ENCODE peak calls at places on chromosomes 12 and 14, in nine cellular contexts. A is ovary, C is fibroblast of pulmonary artery, L is tibial artery, G is esophagus squamous epithelium, D is uterus, S is GM23338, Z is left lung, W is AG09309. Y is an unnamed sample.

GRCh38 chr12:125892276-125892675 is 827.0 kb downstream of the AACS start:
- DNase-seq in D (no peak), W (no peak), L (no peak), S (no peak), A (no peak), G (no peak), Z (no peak), C (no peak), Y (no peak)

GRCh38 chr14:74491952-74492351 is 1.2 kb downstream of the NPC2 start:
- DNase-seq in C (peak; percentile 45), S (peak; percentile 57), L (peak; percentile 23), Z (no peak), W (no peak), G (no peak), A (no peak), D (no peak), Y (peak; percentile 68)

GRCh38 chr12:82694970-82695369 is 8.3 kb downstream of the TMTC2 start:
- DNase-seq in W (peak; percentile 54), G (no peak), D (no peak), S (no peak), C (peak; percentile 46), L (no peak), Z (no peak), A (no peak), Y (no peak)

GRCh38 chr12:67633024-67633423 is 15.5 kb upstream of the DYRK2 start:
- DNase-seq in A (no peak), S (no peak), D (no peak), L (no peak), C (no peak), G (no peak), W (no peak), Z (no peak), Y (no peak)

GRCh38 chr12:89117448-89118034 is 234.8 kb downstream of the DUSP6 start:
- DNase-seq in L (no peak), C (peak; percentile 8), W (no peak), S (no peak), Z (no peak), A (no peak), G (no peak), D (no peak), Y (no peak)

GRCh38 chr14:101758913-101759593 is 2.5 kb upstream of the PPP2R5C start:
- DNase-seq in L (no peak), S (no peak), A (no peak), G (no peak), C (no peak), W (no peak), D (no peak), Z (no peak), Y (no peak)

GRCh38 chr12:71594214-71594948 is 69.3 kb downstream of the ZFC3H1 start:
- DNase-seq in G (no peak), Z (no peak), L (no peak), C (peak; percentile 68), S (no peak), D (no peak), A (no peak), W (no peak), Y (peak; percentile 45)

GRCh38 chr12:76962099-76962498 is 83.3 kb upstream of the CSRP2 start:
- DNase-seq in Z (no peak), S (no peak), W (no peak), G (no peak), D (no peak), L (no peak), A (no peak), C (no peak), Y (no peak)

GRCh38 chr14:54844479-54844878 is 58.1 kb downstream of the GCH1 start:
- DNase-seq in Z (no peak), S (no peak), L (no peak), G (no peak), W (no peak), C (no peak), D (no peak), A (no peak), Y (no peak)

GRCh38 chr12:78062781-78063180 is 232.1 kb downstream of the NAV3 start:
- DNase-seq in L (no peak), Z (no peak), W (no peak), A (peak; percentile 16), S (no peak), D (peak; percentile 17), G (no peak), C (peak; percentile 87), Y (peak; percentile 77)

GRCh38 chr12:25248137-25248536 is 2.6 kb downstream of the KRAS start:
- DNase-seq in S (peak; percentile 50), C (no peak), A (no peak), G (no peak), L (no peak), D (no peak), W (no peak), Z (no peak), Y (no peak)
- H3K4me3 ChIP-seq in S (no peak overlapping the region), C (no peak overlapping the region), A (no peak overlapping the region), G (no peak overlapping the region), L (no peak overlapping the region), D (no peak overlapping the region), W (no peak overlapping the region), Z (no peak overlapping the region), Y (no peak overlapping the region)

GRCh38 chr14:103227076-103227475 is 103.8 kb downstream of the TNFAIP2 start:
- DNase-seq in D (no peak), W (no peak), A (no peak), L (no peak), Z (no peak), C (no peak), S (no peak), G (no peak), Y (no peak)

GRCh38 chr14:103223818-103224352 is 100.6 kb downstream of the TNFAIP2 start:
- DNase-seq in L (no peak), G (no peak), Z (no peak), C (no peak), D (no peak), W (no peak), S (no peak), A (no peak), Y (no peak)

GRCh38 chr14:103221781-103222358 is 98.6 kb downstream of the TNFAIP2 start:
- DNase-seq in Z (no peak), D (no peak), S (no peak), L (no peak), C (no peak), G (no peak), A (no peak), W (no peak), Y (no peak)

GRCh38 chr14:103228076-103228806 is 105.0 kb downstream of the TNFAIP2 start:
- DNase-seq in A (no peak), S (no peak), W (no peak), C (no peak), D (no peak), Z (no peak), G (no peak), L (no peak), Y (no peak)

GRCh38 chr14:103224996-103225874 is 102.0 kb downstream of the TNFAIP2 start:
- DNase-seq in L (no peak), D (no peak), S (no peak), A (no peak), C (no peak), G (no peak), Z (no peak), W (no peak), Y (no peak)
- TF ChIP-seq CTCF in L (no peak), D (no peak), S (no peak), A (no peak), C (no peak), G (no peak), Z (no peak), W (no peak), Y (no peak)

GRCh38 chr14:60736494-60736893 is 1.9 kb downstream of the MNAT1 start:
- DNase-seq in L (no peak), D (no peak), G (no peak), S (peak; percentile 37), W (peak; percentile 49), Z (no peak), A (no peak), C (peak; percentile 75), Y (peak; percentile 78)
- H3K4me3 ChIP-seq in L (peak overlapping the region; percentile 63), D (no peak overlapping the region), G (no peak overlapping the region), S (peak overlapping the region; percentile 80), W (no peak overlapping the region), Z (no peak overlapping the region), A (no peak overlapping the region), C (peak overlapping the region; percentile 83), Y (peak overlapping the region; percentile 91)

DNA sequence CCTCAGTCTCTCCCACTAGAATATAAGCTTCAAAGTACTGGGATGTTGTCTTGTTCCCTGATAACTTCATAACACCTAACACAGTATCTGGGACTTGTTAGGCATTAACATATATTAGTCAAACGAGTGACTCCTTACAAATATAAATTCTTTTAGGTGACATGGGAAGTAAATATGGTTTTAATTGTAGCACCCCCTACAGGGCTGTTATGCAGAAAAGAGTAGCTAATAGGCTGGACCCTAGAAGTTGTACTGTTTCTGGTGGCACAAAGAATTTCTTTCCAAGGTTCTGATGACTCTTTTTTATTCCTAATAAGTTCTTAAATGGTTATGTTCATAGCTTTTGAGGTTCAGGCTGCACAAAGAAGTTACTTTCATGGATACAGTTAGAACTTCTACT is 29.8 kb downstream of the GPATCH2L start:
- DNase-seq in C (peak; percentile 26), Z (no peak), S (peak; percentile 31), G (no peak), W (no peak), A (no peak), L (no peak), D (no peak), Y (peak; percentile 17)
- TF ChIP-seq CTCF in C (peak; percentile 38), Z (no peak), S (peak; percentile 27), G (no peak), W (peak; percentile 13), A (no peak), L (no peak), D (no peak), Y (peak; percentile 38)

GRCh38 chr14:97212399-97212798 is 415.2 kb downstream of the VRK1 start:
- DNase-seq in C (no peak), A (no peak), D (no peak), Z (no peak), W (no peak), S (no peak), L (no peak), G (no peak), Y (no peak)

GRCh38 chr14:97210202-97210601 is 413.0 kb downstream of the VRK1 start:
- DNase-seq in W (no peak), L (no peak), G (no peak), D (no peak), C (no peak), A (no peak), S (no peak), Z (no peak), Y (no peak)

GRCh38 chr14:97217094-97217885 is 420.1 kb downstream of the VRK1 start:
- DNase-seq in C (no peak), G (no peak), L (no peak), A (no peak), S (peak; percentile 55), Z (no peak), W (no peak), D (no peak), Y (no peak)

GRCh38 chr14:97215263-97215969 is 418.2 kb downstream of the VRK1 start:
- DNase-seq in D (no peak), G (no peak), S (no peak), L (no peak), C (no peak), A (no peak), Z (no peak), W (no peak), Y (no peak)

GRCh38 chr14:97213720-97214119 is 416.5 kb downstream of the VRK1 start:
- DNase-seq in Z (no peak), S (no peak), W (no peak), C (no peak), A (no peak), L (no peak), G (no peak), D (no peak), Y (no peak)
- H3K4me3 ChIP-seq in Z (no peak overlapping the region), S (no peak overlapping the region), W (no peak overlapping the region), C (no peak overlapping the region), A (no peak overlapping the region), L (no peak overlapping the region), G (no peak overlapping the region), D (no peak overlapping the region), Y (no peak overlapping the region)

Y was measured in fibroblast of mammary gland.